ENCODE peak calls at places on chromosomes 2 and 18, in eight cellular contexts. N, I, L, Q, C, R, W and Z are unnamed samples.

GRCh38 chr2:236113425-236113824 is 54.8 kb downstream of the GBX2 start:
- DNase-seq in R (no peak), W (no peak), N (no peak), Q (no peak), L (no peak), C (no peak), I (peak), Z (no peak)

GRCh38 chr2:28250006-28250405 is 142.7 kb upstream of the FOSL2 start:
- DNase-seq in I (no peak), L (no peak), C (no peak), W (no peak), R (peak), N (peak), Q (no peak), Z (no peak)

GRCh38 chr2:187075106-187076070 is 226.4 kb upstream of the ZSWIM2 start:
- DNase-seq in C (no peak), Q (no peak), R (no peak), W (no peak), L (peak), I (no peak), N (no peak), Z (no peak)

GRCh38 chr2:170047331-170048065 is 130.4 kb upstream of the MYO3B start:
- DNase-seq in R (no peak), W (no peak), N (no peak), C (no peak), Q (no peak), I (no peak), L (no peak), Z (no peak)

GRCh38 chr2:151339168-151339567 is 18.2 kb upstream of the TNFAIP6 start:
- DNase-seq in N (no peak), L (no peak), R (no peak), W (no peak), Q (no peak), I (no peak), C (no peak), Z (no peak)

GRCh38 chr2:123080331-123080730 is 944.8 kb upstream of the CNTNAP5 start:
- DNase-seq in Q (no peak), L (no peak), N (peak), C (no peak), I (no peak), W (no peak), R (no peak), Z (no peak)

GRCh38 chr18:71643822-71644221 is 900.3 kb downstream of the CBLN2 start:
- DNase-seq in I (no peak), C (no peak), L (no peak), N (no peak), R (no peak), W (no peak), Q (no peak), Z (no peak)

GRCh38 chr2:177445223-177445622 is 52.6 kb downstream of the AGPS start:
- DNase-seq in I (no peak), C (no peak), Q (no peak), R (no peak), N (no peak), W (no peak), L (no peak), Z (no peak)

GRCh38 chr2:165294912-165295311 is 55.7 kb downstream of the SCN2A start:
- DNase-seq in I (no peak), L (no peak), Q (no peak), N (no peak), C (no peak), R (no peak), W (no peak), Z (no peak)

GRCh38 chr2:152924722-152925121 is 206.3 kb downstream of the ARL6IP6 start:
- DNase-seq in I (no peak), C (no peak), W (no peak), R (no peak), Q (no peak), L (no peak), N (peak), Z (no peak)

GRCh38 chr18:72409923-72410322 is 134.2 kb downstream of the CBLN2 start:
- DNase-seq in L (no peak), I (no peak), Q (no peak), C (no peak), W (no peak), N (no peak), R (no peak), Z (no peak)

GRCh38 chr2:41879367-41879871 is 168.4 kb upstream of the PKDCC start:
- DNase-seq in I (no peak), C (no peak), W (peak), Q (no peak), R (no peak), L (no peak), N (no peak), Z (no peak)

GRCh38 chr18:67783215-67783946 is 266.9 kb upstream of the DSEL start:
- DNase-seq in C (no peak), I (no peak), Q (no peak), N (peak), L (no peak), W (no peak), R (peak), Z (no peak)

GRCh38 chr2:145190031-145190703 is 670.2 kb upstream of the ZEB2 start:
- DNase-seq in C (no peak), N (no peak), R (peak), Q (no peak), L (no peak), I (no peak), W (no peak), Z (no peak)

GRCh38 chr2:128062571-128062970 is 28.4 kb upstream of the UGGT1 start:
- DNase-seq in L (no peak), N (no peak), W (no peak), I (no peak), R (no peak), Q (no peak), C (no peak), Z (no peak)

GRCh38 chr18:73615506-73615905 is 532.1 kb downstream of the FBXO15 start:
- DNase-seq in W (no peak), L (no peak), I (no peak), N (peak), C (no peak), Q (no peak), R (no peak), Z (no peak)

GRCh38 chr2:20670315-20671035 is 3.5 kb downstream of the GDF7 start:
- DNase-seq in N (no peak), I (peak), C (no peak), R (no peak), W (no peak), L (no peak), Q (no peak), Z (no peak)

GRCh38 chr18:47209166-47209565 is 33.0 kb upstream of the IER3IP1 start:
- DNase-seq in R (no peak), C (no peak), W (no peak), I (no peak), N (no peak), Q (no peak), L (no peak), Z (no peak)